ENCODE peak calls at places on chromosomes 12 and 14, in four cellular contexts. Q is suprapubic skin; C is CD4-positive, alpha-beta memory T cell; T is adrenal gland. I is an unnamed sample.
A peak's percentile ranks its signal among the peaks of the same experiment; 100 is the strongest.

GRCh38 chr14:36857136-36857535 is 195.5 kb downstream of the PAX9 start:
- DNase-seq in Q (no peak), C (no peak), T (no peak), I (no peak)

GRCh38 chr14:71662291-71662790 is 269.9 kb upstream of the RGS6 start:
- DNase-seq in Q (no peak), C (no peak), T (no peak), I (no peak)

GRCh38 chr14:45201908-45202307 is 51.1 kb downstream of the MIS18BP1 start:
- DNase-seq in Q (no peak), C (no peak), T (no peak), I (no peak)

GRCh38 chr12:53078425-53079225 is 565 bp downstream of the SPRYD3 start:
- DNase-seq in Q (peak; percentile 63), C (no peak), T (peak; percentile 78), I (no peak)

GRCh38 chr12:124295431-124296058 is 652 bp downstream of the RFLNA start:
- DNase-seq in Q (no peak), C (no peak), T (no peak), I (no peak)

GRCh38 chr12:45930369-45930768 is 60.0 kb downstream of the SCAF11 start:
- DNase-seq in Q (no peak), C (no peak), T (no peak), I (no peak)

GRCh38 chr12:66354291-66354690 is 52.0 kb downstream of the HELB start:
- DNase-seq in Q (no peak), C (no peak), T (no peak), I (no peak)

GRCh38 chr14:68897559-68898160 is 81.4 kb downstream of the ACTN1 start:
- DNase-seq in Q (no peak), C (no peak), T (no peak), I (no peak)

GRCh38 chr14:101492716-101493115 is 68.6 kb upstream of the DIO3 start:
- DNase-seq in Q (peak; percentile 74), C (no peak), T (no peak), I (peak; percentile 59)

GRCh38 chr14:94653321-94653720 is 41.1 kb downstream of the SERPINA3 start:
- DNase-seq in Q (peak; percentile 35), C (no peak), T (peak; percentile 15), I (no peak)

GRCh38 chr12:132275110-132275531 is 54.3 kb downstream of the GALNT9 start:
- DNase-seq in Q (no peak), C (no peak), T (no peak), I (no peak)

GRCh38 chr12:14554281-14555008 is 13.2 kb downstream of the PLBD1 start:
- DNase-seq in Q (peak; percentile 88), C (no peak), T (peak; percentile 75), I (no peak)

GRCh38 chr12:2858944-2859352 is 2.1 kb upstream of the TEX52 start:
- DNase-seq in Q (no peak), C (no peak), T (no peak), I (no peak)

GRCh38 chr12:6335451-6336078 is 6.3 kb downstream of the TNFRSF1A start:
- DNase-seq in Q (no peak), C (peak; percentile 80), T (peak; percentile 92), I (no peak)
- H3K27ac ChIP-seq in Q (peak overlapping the region; percentile 99), C (peak overlapping the region; percentile 92), T (peak overlapping the region; percentile 98), I (peak overlapping the region; percentile 97)

DNA sequence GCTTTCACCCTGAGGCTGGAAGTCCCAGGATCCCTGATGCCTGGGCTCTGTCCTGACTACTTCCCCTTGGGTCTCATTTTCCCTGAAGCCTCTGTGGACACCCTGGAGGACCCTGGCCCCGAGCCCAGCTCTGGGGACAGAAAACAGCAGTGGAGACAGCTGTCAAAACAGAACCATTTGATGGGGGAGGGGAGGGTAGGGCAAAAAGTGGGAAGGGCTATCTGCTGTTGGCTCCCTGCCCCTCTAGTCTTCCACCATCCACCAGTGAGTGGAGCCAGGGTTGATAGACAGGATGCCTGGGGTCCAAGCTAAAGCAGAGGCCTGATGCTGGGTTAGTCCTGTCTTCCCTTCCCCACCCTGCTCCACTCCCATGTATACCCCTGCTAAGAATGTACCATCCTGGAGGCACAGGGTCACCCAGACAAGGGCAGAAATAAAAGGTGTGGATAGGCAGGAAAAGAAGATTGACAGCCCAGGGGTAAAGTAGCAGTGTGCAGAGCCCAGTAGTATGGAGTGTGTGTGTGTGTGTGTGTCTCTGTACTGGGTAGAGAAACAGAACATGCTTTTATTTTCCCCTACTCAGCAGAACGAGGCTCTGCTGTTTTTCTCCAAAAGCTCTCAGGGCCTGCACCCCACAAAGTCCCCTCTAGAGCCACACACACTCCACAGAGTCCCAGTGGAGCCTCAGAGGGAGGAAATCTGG is 9.8 kb downstream of the ZNF385A start:
- DNase-seq in Q (no peak), C (no peak), T (no peak), I (no peak)
- H3K27ac ChIP-seq in Q (peak overlapping the region; percentile 63), C (no peak overlapping the region), T (peak overlapping the region; percentile 32), I (peak overlapping the region; percentile 54)

GRCh38 chr12:94092516-94093241 is 55.7 kb upstream of the PLXNC1 start:
- DNase-seq in Q (no peak), C (no peak), T (no peak), I (no peak)

GRCh38 chr12:94095618-94096017 is 52.8 kb upstream of the PLXNC1 start:
- DNase-seq in Q (no peak), C (no peak), T (no peak), I (no peak)

GRCh38 chr12:94098466-94098865 is 49.9 kb upstream of the PLXNC1 start:
- DNase-seq in Q (no peak), C (no peak), T (no peak), I (no peak)

GRCh38 chr12:94091624-94092023 is 56.8 kb upstream of the PLXNC1 start:
- DNase-seq in Q (no peak), C (no peak), T (no peak), I (no peak)

DNA sequence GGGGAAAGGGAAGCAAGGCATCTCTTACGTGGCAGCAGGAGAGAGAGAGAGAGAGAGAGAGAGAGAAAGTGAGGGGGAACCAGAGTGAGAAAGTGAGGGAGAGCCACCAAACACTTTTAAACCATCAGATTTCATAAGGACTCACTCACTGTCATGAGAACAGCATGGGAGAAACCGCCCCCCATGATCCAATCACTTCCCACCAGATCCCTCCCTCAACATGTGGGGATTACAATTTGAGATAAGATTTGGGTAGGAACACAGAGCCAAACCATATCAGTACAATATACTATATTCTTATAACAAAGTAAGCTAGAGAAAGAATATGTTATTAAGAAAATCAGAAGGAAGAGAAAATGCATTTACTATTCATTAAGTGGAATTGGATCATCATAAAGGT is 53.7 kb upstream of the PLXNC1 start:
- DNase-seq in Q (no peak), C (no peak), T (no peak), I (no peak)
- H3K27ac ChIP-seq in Q (no peak overlapping the region), C (no peak overlapping the region), T (no peak overlapping the region), I (no peak overlapping the region)

GRCh38 chr12:46983959-46984833 is 95.2 kb upstream of the PCED1B start:
- DNase-seq in Q (no peak), C (peak; percentile 26), T (peak; percentile 76), I (no peak)
- H3K27ac ChIP-seq in Q (peak overlapping the region; percentile 67), C (no peak overlapping the region), T (no peak overlapping the region), I (peak overlapping the region; percentile 20)

GRCh38 chr14:103527408-103528157 is 1.4 kb upstream of the TRMT61A start:
- DNase-seq in Q (no peak), C (no peak), T (no peak), I (no peak)

GRCh38 chr14:103526914-103527248 is 2.1 kb upstream of the TRMT61A start:
- DNase-seq in Q (no peak), C (no peak), T (no peak), I (no peak)

GRCh38 chr14:103528158-103528511 is 861 bp upstream of the TRMT61A start:
- DNase-seq in Q (no peak), C (no peak), T (peak; percentile 73), I (no peak)

GRCh38 chr14:103524002-103524785 is 1.6 kb upstream of the CKB start:
- DNase-seq in Q (no peak), C (no peak), T (no peak), I (no peak)

DNA sequence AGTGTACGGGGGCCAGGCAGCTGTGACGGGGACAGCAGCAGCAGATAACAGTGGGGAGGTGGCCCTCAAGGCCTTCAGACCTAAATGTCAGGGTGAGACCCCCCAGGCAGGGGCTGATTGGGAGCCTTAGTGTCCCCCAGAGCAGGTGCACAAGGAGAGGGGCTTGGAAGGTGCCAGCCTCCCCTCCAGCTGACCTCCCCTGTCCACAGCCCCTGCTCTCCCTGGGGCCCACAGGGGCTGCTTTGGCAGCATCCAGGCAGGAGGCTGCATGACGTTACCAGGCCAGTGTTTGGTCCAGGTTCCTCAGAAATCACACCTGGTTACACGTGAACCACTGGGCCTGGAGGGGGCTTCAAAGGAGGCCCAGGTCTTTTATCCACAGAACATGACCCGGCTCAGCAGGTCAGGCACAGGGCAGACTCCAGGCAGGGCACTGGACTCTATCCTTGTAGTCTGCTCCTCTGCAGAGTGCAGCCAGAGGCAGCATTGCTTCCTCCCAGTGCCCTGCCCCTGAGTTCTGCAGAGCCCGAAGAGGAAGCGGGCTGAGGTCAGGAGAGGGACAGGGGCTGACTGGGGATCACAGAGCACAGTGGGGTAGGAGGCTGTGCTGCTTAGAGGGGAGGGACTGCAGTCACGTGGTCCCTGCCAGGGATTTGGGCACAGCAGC is 2.6 kb upstream of the TRMT61A start:
- DNase-seq in Q (no peak), C (no peak), T (no peak), I (no peak)
- H3K27ac ChIP-seq in Q (no peak overlapping the region), C (no peak overlapping the region), T (peak overlapping the region; percentile 25), I (no peak overlapping the region)